ENCODE peak calls at places on chromosome 4, in seven cellular contexts. One of them, this sample, is unnamed.

GRCh38 chr4:120829113-120829831 is 93.3 kb downstream of the PRDM5 start:
- DNase-seq in fibroblast of the aortic adventitia: peak
- DNase-seq in choroid plexus epithelial cell: peak
- DNase-seq in heart right ventricle: no peak
- DNase-seq in thoracic aorta: no peak
- DNase-seq in tibial artery: no peak
- DNase-seq in testis: no peak
- DNase-seq in this sample: no peak

GRCh38 chr4:25951390-25951952 is 37.5 kb downstream of the SMIM20 start:
- DNase-seq in tibial artery: no peak
- DNase-seq in fibroblast of the aortic adventitia: no peak
- DNase-seq in choroid plexus epithelial cell: no peak
- DNase-seq in heart right ventricle: no peak
- DNase-seq in thoracic aorta: no peak
- DNase-seq in testis: no peak
- DNase-seq in this sample: no peak

GRCh38 chr4:159206427-159206871 is 103.6 kb downstream of the RAPGEF2 start:
- DNase-seq in testis: no peak
- DNase-seq in heart right ventricle: no peak
- DNase-seq in choroid plexus epithelial cell: peak
- DNase-seq in fibroblast of the aortic adventitia: peak
- DNase-seq in tibial artery: no peak
- DNase-seq in thoracic aorta: no peak
- DNase-seq in this sample: peak

GRCh38 chr4:29581469-29581868 is 1138.7 kb upstream of the PCDH7 start:
- DNase-seq in heart right ventricle: peak
- DNase-seq in testis: peak
- DNase-seq in fibroblast of the aortic adventitia: peak
- DNase-seq in thoracic aorta: no peak
- DNase-seq in tibial artery: no peak
- DNase-seq in choroid plexus epithelial cell: no peak
- DNase-seq in this sample: peak

GRCh38 chr4:81786770-81787169 is 315.1 kb upstream of the RASGEF1B start:
- DNase-seq in fibroblast of the aortic adventitia: no peak
- DNase-seq in thoracic aorta: no peak
- DNase-seq in tibial artery: no peak
- DNase-seq in heart right ventricle: no peak
- DNase-seq in choroid plexus epithelial cell: no peak
- DNase-seq in testis: no peak
- DNase-seq in this sample: no peak

GRCh38 chr4:170990989-170991589 is 822.1 kb upstream of the GALNTL6 start:
- DNase-seq in heart right ventricle: no peak
- DNase-seq in thoracic aorta: no peak
- DNase-seq in tibial artery: no peak
- DNase-seq in fibroblast of the aortic adventitia: no peak
- DNase-seq in testis: peak
- DNase-seq in choroid plexus epithelial cell: peak
- DNase-seq in this sample: no peak

GRCh38 chr4:38044060-38044459 is 83.9 kb downstream of the PTTG2 start:
- DNase-seq in tibial artery: no peak
- DNase-seq in testis: no peak
- DNase-seq in fibroblast of the aortic adventitia: no peak
- DNase-seq in thoracic aorta: no peak
- DNase-seq in heart right ventricle: no peak
- DNase-seq in choroid plexus epithelial cell: no peak
- DNase-seq in this sample: no peak

GRCh38 chr4:55038176-55038890 is 87.1 kb downstream of the KDR start:
- DNase-seq in thoracic aorta: peak
- DNase-seq in testis: peak
- DNase-seq in choroid plexus epithelial cell: peak
- DNase-seq in heart right ventricle: peak
- DNase-seq in fibroblast of the aortic adventitia: peak
- DNase-seq in tibial artery: peak
- DNase-seq in this sample: peak

GRCh38 chr4:72358483-72358882 is 210.5 kb downstream of the ADAMTS3 start:
- DNase-seq in testis: no peak
- DNase-seq in heart right ventricle: no peak
- DNase-seq in fibroblast of the aortic adventitia: no peak
- DNase-seq in thoracic aorta: no peak
- DNase-seq in choroid plexus epithelial cell: no peak
- DNase-seq in tibial artery: no peak
- DNase-seq in this sample: no peak

GRCh38 chr4:123674752-123675151 is 278.2 kb downstream of the SPRY1 start:
- DNase-seq in testis: no peak
- DNase-seq in fibroblast of the aortic adventitia: peak
- DNase-seq in thoracic aorta: no peak
- DNase-seq in tibial artery: no peak
- DNase-seq in choroid plexus epithelial cell: no peak
- DNase-seq in heart right ventricle: no peak
- DNase-seq in this sample: no peak

GRCh38 chr4:137735561-137736104 is 203.3 kb upstream of the PCDH18 start:
- DNase-seq in thoracic aorta: no peak
- DNase-seq in choroid plexus epithelial cell: no peak
- DNase-seq in testis: no peak
- DNase-seq in heart right ventricle: no peak
- DNase-seq in tibial artery: no peak
- DNase-seq in fibroblast of the aortic adventitia: no peak
- DNase-seq in this sample: no peak

GRCh38 chr4:88599714-88600113 is 7.4 kb downstream of the HERC3 start:
- DNase-seq in thoracic aorta: no peak
- DNase-seq in heart right ventricle: no peak
- DNase-seq in tibial artery: no peak
- DNase-seq in fibroblast of the aortic adventitia: no peak
- DNase-seq in testis: no peak
- DNase-seq in choroid plexus epithelial cell: no peak
- DNase-seq in this sample: no peak

GRCh38 chr4:147518846-147519767 is 38.2 kb downstream of the EDNRA start:
- DNase-seq in testis: peak
- DNase-seq in thoracic aorta: no peak
- DNase-seq in tibial artery: no peak
- DNase-seq in choroid plexus epithelial cell: peak
- DNase-seq in heart right ventricle: peak
- DNase-seq in fibroblast of the aortic adventitia: peak
- DNase-seq in this sample: peak

GRCh38 chr4:105399535-105400161 is 74.2 kb downstream of the PPA2 start:
- DNase-seq in testis: no peak
- DNase-seq in thoracic aorta: no peak
- DNase-seq in heart right ventricle: no peak
- DNase-seq in choroid plexus epithelial cell: peak
- DNase-seq in fibroblast of the aortic adventitia: peak
- DNase-seq in tibial artery: no peak
- DNase-seq in this sample: peak

GRCh38 chr4:185304944-185305690 is 90.6 kb downstream of the LRP2BP start:
- DNase-seq in choroid plexus epithelial cell: peak
- DNase-seq in thoracic aorta: no peak
- DNase-seq in fibroblast of the aortic adventitia: no peak
- DNase-seq in testis: no peak
- DNase-seq in tibial artery: no peak
- DNase-seq in heart right ventricle: peak
- DNase-seq in this sample: peak

GRCh38 chr4:73589261-73589847 is 30.9 kb downstream of the RASSF6 start:
- DNase-seq in tibial artery: no peak
- DNase-seq in testis: no peak
- DNase-seq in heart right ventricle: no peak
- DNase-seq in thoracic aorta: no peak
- DNase-seq in fibroblast of the aortic adventitia: peak
- DNase-seq in choroid plexus epithelial cell: peak
- DNase-seq in this sample: no peak

GRCh38 chr4:978957-979701 is 5.8 kb upstream of the DGKQ start:
- DNase-seq in heart right ventricle: no peak
- DNase-seq in choroid plexus epithelial cell: peak
- DNase-seq in tibial artery: no peak
- DNase-seq in thoracic aorta: no peak
- DNase-seq in fibroblast of the aortic adventitia: peak
- DNase-seq in testis: no peak
- DNase-seq in this sample: peak

GRCh38 chr4:159719531-159719930 is 616.7 kb downstream of the RAPGEF2 start:
- DNase-seq in heart right ventricle: no peak
- DNase-seq in testis: no peak
- DNase-seq in tibial artery: no peak
- DNase-seq in choroid plexus epithelial cell: no peak
- DNase-seq in fibroblast of the aortic adventitia: no peak
- DNase-seq in thoracic aorta: no peak
- DNase-seq in this sample: no peak

GRCh38 chr4:3297066-3297859 is 4.4 kb downstream of the RGS12 start:
- DNase-seq in fibroblast of the aortic adventitia: no peak
- DNase-seq in choroid plexus epithelial cell: no peak
- DNase-seq in tibial artery: no peak
- DNase-seq in thoracic aorta: no peak
- DNase-seq in heart right ventricle: no peak
- DNase-seq in testis: peak
- DNase-seq in this sample: no peak

GRCh38 chr4:48904101-48904500 is 2.5 kb downstream of the OCIAD2 start:
- DNase-seq in fibroblast of the aortic adventitia: no peak
- DNase-seq in thoracic aorta: no peak
- DNase-seq in choroid plexus epithelial cell: no peak
- DNase-seq in tibial artery: no peak
- DNase-seq in testis: no peak
- DNase-seq in heart right ventricle: no peak
- DNase-seq in this sample: no peak
- H3K4me3 ChIP-seq in fibroblast of the aortic adventitia: no peak
- H3K4me3 ChIP-seq in thoracic aorta: no peak
- H3K4me3 ChIP-seq in choroid plexus epithelial cell: no peak
- H3K4me3 ChIP-seq in tibial artery: no peak
- H3K4me3 ChIP-seq in testis: no peak
- H3K4me3 ChIP-seq in heart right ventricle: no peak
- H3K4me3 ChIP-seq in this sample: no peak

DNA sequence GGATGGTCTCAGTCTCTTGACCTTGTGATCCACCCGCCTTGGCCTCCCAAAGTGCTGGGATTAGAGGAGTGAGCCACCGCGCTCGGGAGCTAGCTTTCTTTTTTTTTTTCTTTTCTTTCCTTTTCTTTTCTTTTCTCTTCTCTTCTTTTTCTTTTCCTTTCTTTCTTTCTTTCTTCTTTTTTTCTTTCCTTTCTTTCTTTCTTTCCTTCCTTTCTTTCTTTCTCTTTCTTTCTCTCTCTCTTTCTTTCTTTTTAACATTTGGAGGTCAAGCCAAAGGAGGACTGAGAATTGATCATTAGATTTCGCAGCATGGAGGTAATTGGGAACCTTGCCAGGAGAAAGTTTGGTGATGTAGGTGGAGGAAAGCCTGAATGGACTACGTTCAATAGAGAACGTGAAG is 67.4 kb downstream of the LARP7 start:
- DNase-seq in thoracic aorta: no peak
- DNase-seq in fibroblast of the aortic adventitia: no peak
- DNase-seq in testis: no peak
- DNase-seq in tibial artery: no peak
- DNase-seq in heart right ventricle: no peak
- DNase-seq in choroid plexus epithelial cell: no peak
- DNase-seq in this sample: no peak
- H3K4me3 ChIP-seq in thoracic aorta: no peak
- H3K4me3 ChIP-seq in fibroblast of the aortic adventitia: no peak
- H3K4me3 ChIP-seq in testis: no peak
- H3K4me3 ChIP-seq in tibial artery: no peak
- H3K4me3 ChIP-seq in heart right ventricle: no peak
- H3K4me3 ChIP-seq in choroid plexus epithelial cell: no peak
- H3K4me3 ChIP-seq in this sample: no peak

DNA sequence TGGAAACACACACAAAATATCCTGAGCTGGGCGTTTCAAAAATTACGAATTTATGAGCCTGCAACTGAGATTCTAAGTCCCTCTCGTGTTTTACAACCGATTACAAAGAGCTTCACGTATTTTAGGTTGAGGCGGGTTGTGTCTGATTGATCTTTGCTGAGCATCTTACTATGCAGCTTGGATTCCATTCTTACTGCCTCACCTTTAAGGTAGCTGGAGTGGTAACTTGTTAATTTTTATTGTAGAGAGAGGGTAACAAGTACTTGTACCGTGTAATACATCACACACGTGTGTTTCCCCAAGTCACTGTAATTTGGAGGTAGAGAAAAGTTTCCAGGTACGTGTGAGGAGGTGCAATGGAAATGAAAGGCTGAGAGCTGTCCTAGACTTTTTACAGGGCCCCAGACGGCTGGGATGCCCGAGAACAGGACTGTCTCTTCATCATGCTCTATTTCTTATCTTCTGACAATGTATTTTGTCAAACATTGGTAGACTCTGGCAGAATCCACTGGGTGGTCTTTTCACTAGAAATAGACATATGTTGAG is 97.8 kb upstream of the TENM3 start:
- DNase-seq in tibial artery: no peak
- DNase-seq in thoracic aorta: no peak
- DNase-seq in heart right ventricle: no peak
- DNase-seq in choroid plexus epithelial cell: peak
- DNase-seq in testis: no peak
- DNase-seq in fibroblast of the aortic adventitia: peak
- DNase-seq in this sample: no peak
- H3K4me3 ChIP-seq in tibial artery: no peak
- H3K4me3 ChIP-seq in thoracic aorta: peak
- H3K4me3 ChIP-seq in heart right ventricle: peak
- H3K4me3 ChIP-seq in choroid plexus epithelial cell: peak
- H3K4me3 ChIP-seq in testis: peak
- H3K4me3 ChIP-seq in fibroblast of the aortic adventitia: peak
- H3K4me3 ChIP-seq in this sample: no peak

GRCh38 chr4:61202100-61202637 is 2.0 kb downstream of the ADGRL3 start:
- DNase-seq in testis: peak
- DNase-seq in choroid plexus epithelial cell: peak
- DNase-seq in thoracic aorta: no peak
- DNase-seq in heart right ventricle: no peak
- DNase-seq in tibial artery: peak
- DNase-seq in fibroblast of the aortic adventitia: no peak
- DNase-seq in this sample: no peak

GRCh38 chr4:61200195-61200990 is at the start of gene ADGRL3:
- DNase-seq in fibroblast of the aortic adventitia: peak
- DNase-seq in heart right ventricle: peak
- DNase-seq in choroid plexus epithelial cell: peak
- DNase-seq in testis: peak
- DNase-seq in thoracic aorta: no peak
- DNase-seq in tibial artery: peak
- DNase-seq in this sample: no peak

GRCh38 chr4:61199869-61200194 is 294 bp upstream of the ADGRL3 start:
- DNase-seq in thoracic aorta: no peak
- DNase-seq in heart right ventricle: no peak
- DNase-seq in tibial artery: no peak
- DNase-seq in fibroblast of the aortic adventitia: no peak
- DNase-seq in choroid plexus epithelial cell: no peak
- DNase-seq in testis: no peak
- DNase-seq in this sample: no peak

GRCh38 chr4:61201562-61202099 is 1.5 kb downstream of the ADGRL3 start:
- DNase-seq in choroid plexus epithelial cell: peak
- DNase-seq in tibial artery: no peak
- DNase-seq in testis: peak
- DNase-seq in fibroblast of the aortic adventitia: no peak
- DNase-seq in heart right ventricle: peak
- DNase-seq in thoracic aorta: no peak
- DNase-seq in this sample: no peak

DNA sequence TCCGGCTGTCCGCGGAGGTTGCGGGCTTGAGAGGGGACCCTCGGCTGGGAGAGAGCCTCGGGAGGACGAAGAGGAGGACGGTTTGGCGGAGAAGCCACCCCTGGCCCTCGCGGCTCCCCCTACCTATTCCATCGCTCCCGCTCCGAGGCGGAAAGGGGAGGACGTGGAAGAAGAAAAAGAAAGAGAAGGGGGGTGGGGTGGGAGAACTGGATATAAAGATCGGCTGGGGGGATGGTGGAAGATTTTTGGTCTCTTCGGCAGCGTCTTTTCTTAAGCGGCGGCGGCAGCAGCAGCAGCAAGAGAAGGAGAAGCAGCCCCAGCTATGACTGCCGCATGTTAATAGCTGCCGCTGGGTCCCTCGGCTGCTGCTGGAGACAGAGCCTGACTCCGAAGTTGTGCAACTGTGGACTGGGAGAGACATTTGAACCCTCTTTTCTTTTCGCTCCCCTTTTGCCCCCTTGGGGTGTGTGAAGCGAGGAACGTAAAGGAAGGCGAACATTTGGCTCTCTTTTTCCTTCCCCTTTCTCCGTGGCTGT is 933 bp downstream of the ADGRL3 start:
- DNase-seq in fibroblast of the aortic adventitia: peak
- DNase-seq in heart right ventricle: no peak
- DNase-seq in testis: peak
- DNase-seq in choroid plexus epithelial cell: peak
- DNase-seq in thoracic aorta: no peak
- DNase-seq in tibial artery: no peak
- DNase-seq in this sample: no peak
- H3K4me3 ChIP-seq in fibroblast of the aortic adventitia: peak
- H3K4me3 ChIP-seq in heart right ventricle: peak
- H3K4me3 ChIP-seq in testis: peak
- H3K4me3 ChIP-seq in choroid plexus epithelial cell: peak
- H3K4me3 ChIP-seq in thoracic aorta: peak
- H3K4me3 ChIP-seq in tibial artery: peak
- H3K4me3 ChIP-seq in this sample: no peak

This sample was measured in endothelial cell of umbilical vein.